ENCODE peak calls at places on chromosomes 2 and 18, in five cellular contexts. One of them, this sample, is unnamed.

GRCh38 chr2:186862869-186863709 is 14.1 kb upstream of the ZSWIM2 start:
- DNase-seq in prostate gland: no peak
- DNase-seq in small intestine: peak; percentile 16
- DNase-seq in MM.1S: peak; percentile 47
- DNase-seq in transverse colon: no peak
- DNase-seq in this sample: no peak

GRCh38 chr2:137255345-137255744 is 490.0 kb downstream of the THSD7B start:
- DNase-seq in prostate gland: no peak
- DNase-seq in small intestine: no peak
- DNase-seq in MM.1S: no peak
- DNase-seq in transverse colon: no peak
- DNase-seq in this sample: no peak

GRCh38 chr2:205435970-205436369 is 246.3 kb upstream of the NRP2 start:
- DNase-seq in prostate gland: no peak
- DNase-seq in small intestine: no peak
- DNase-seq in MM.1S: no peak
- DNase-seq in transverse colon: no peak
- DNase-seq in this sample: no peak

GRCh38 chr2:214378455-214379103 is 32.3 kb upstream of the VWC2L start:
- DNase-seq in prostate gland: peak; percentile 90
- DNase-seq in small intestine: no peak
- DNase-seq in MM.1S: no peak
- DNase-seq in transverse colon: no peak
- DNase-seq in this sample: no peak

GRCh38 chr2:3189961-3190360 is 187.7 kb downstream of the EIPR1 start:
- DNase-seq in prostate gland: no peak
- DNase-seq in small intestine: no peak
- DNase-seq in MM.1S: no peak
- DNase-seq in transverse colon: no peak
- DNase-seq in this sample: no peak

GRCh38 chr2:5287558-5288334 is 404.4 kb upstream of the SOX11 start:
- DNase-seq in prostate gland: no peak
- DNase-seq in small intestine: no peak
- DNase-seq in MM.1S: no peak
- DNase-seq in transverse colon: no peak
- DNase-seq in this sample: no peak

GRCh38 chr2:226623587-226624368 is 175.8 kb downstream of the IRS1 start:
- DNase-seq in prostate gland: no peak
- DNase-seq in small intestine: no peak
- DNase-seq in MM.1S: no peak
- DNase-seq in transverse colon: no peak
- DNase-seq in this sample: no peak

GRCh38 chr18:63183263-63183662 is 136.3 kb downstream of the BCL2 start:
- DNase-seq in prostate gland: no peak
- DNase-seq in small intestine: no peak
- DNase-seq in MM.1S: no peak
- DNase-seq in transverse colon: no peak
- DNase-seq in this sample: no peak

GRCh38 chr2:3643371-3644245 is 14.4 kb upstream of the ALLC start:
- DNase-seq in prostate gland: no peak
- DNase-seq in small intestine: no peak
- DNase-seq in MM.1S: no peak
- DNase-seq in transverse colon: no peak
- DNase-seq in this sample: no peak

GRCh38 chr2:56680971-56681631 is 497.3 kb downstream of the CCDC85A start:
- DNase-seq in prostate gland: no peak
- DNase-seq in small intestine: no peak
- DNase-seq in MM.1S: no peak
- DNase-seq in transverse colon: no peak
- DNase-seq in this sample: no peak

GRCh38 chr18:23563377-23564043 is 22.8 kb downstream of the NPC1 start:
- DNase-seq in prostate gland: no peak
- DNase-seq in small intestine: no peak
- DNase-seq in MM.1S: no peak
- DNase-seq in transverse colon: no peak
- DNase-seq in this sample: peak; percentile 40

GRCh38 chr2:212956665-212957064 is 194.7 kb downstream of the IKZF2 start:
- DNase-seq in prostate gland: no peak
- DNase-seq in small intestine: no peak
- DNase-seq in MM.1S: no peak
- DNase-seq in transverse colon: no peak
- DNase-seq in this sample: no peak

GRCh38 chr2:51350100-51350499 is 318.2 kb upstream of the NRXN1 start:
- DNase-seq in prostate gland: no peak
- DNase-seq in small intestine: peak; percentile 7
- DNase-seq in MM.1S: no peak
- DNase-seq in transverse colon: no peak
- DNase-seq in this sample: no peak

GRCh38 chr2:127000937-127001336 is 102.2 kb downstream of the TEX51 start:
- DNase-seq in prostate gland: no peak
- DNase-seq in small intestine: peak; percentile 75
- DNase-seq in MM.1S: no peak
- DNase-seq in transverse colon: no peak
- DNase-seq in this sample: no peak

GRCh38 chr2:174023591-174024523 is 58.7 kb upstream of the SP3 start:
- DNase-seq in prostate gland: peak; percentile 33
- DNase-seq in small intestine: no peak
- DNase-seq in MM.1S: no peak
- DNase-seq in transverse colon: peak; percentile 48
- DNase-seq in this sample: no peak

GRCh38 chr2:100786985-100787384 is 33.0 kb upstream of the NPAS2 start:
- DNase-seq in prostate gland: no peak
- DNase-seq in small intestine: no peak
- DNase-seq in MM.1S: no peak
- DNase-seq in transverse colon: no peak
- DNase-seq in this sample: no peak

GRCh38 chr2:23549051-23549450 is 164.1 kb downstream of the KLHL29 start:
- DNase-seq in prostate gland: no peak
- DNase-seq in small intestine: peak; percentile 10
- DNase-seq in MM.1S: no peak
- DNase-seq in transverse colon: no peak
- DNase-seq in this sample: no peak

GRCh38 chr2:23988371-23988770 is 21.5 kb upstream of the MFSD2B start:
- DNase-seq in prostate gland: no peak
- DNase-seq in small intestine: peak; percentile 31
- DNase-seq in MM.1S: peak; percentile 11
- DNase-seq in transverse colon: no peak
- DNase-seq in this sample: peak; percentile 48

GRCh38 chr2:42041377-42042127 is 6.3 kb upstream of the PKDCC start:
- DNase-seq in prostate gland: no peak
- DNase-seq in small intestine: no peak
- DNase-seq in MM.1S: no peak
- DNase-seq in transverse colon: no peak
- DNase-seq in this sample: no peak

GRCh38 chr2:64797881-64798590 is 144.3 kb upstream of the SERTAD2 start:
- DNase-seq in prostate gland: peak; percentile 68
- DNase-seq in small intestine: no peak
- DNase-seq in MM.1S: no peak
- DNase-seq in transverse colon: no peak
- DNase-seq in this sample: no peak

GRCh38 chr2:172096661-172097547 is 5.8 kb downstream of the DLX2 start:
- DNase-seq in prostate gland: no peak
- DNase-seq in small intestine: no peak
- DNase-seq in MM.1S: no peak
- DNase-seq in transverse colon: no peak
- DNase-seq in this sample: no peak

GRCh38 chr2:16784652-16785051 is 119.0 kb upstream of the CYRIA start:
- DNase-seq in prostate gland: no peak
- DNase-seq in small intestine: no peak
- DNase-seq in MM.1S: no peak
- DNase-seq in transverse colon: no peak
- DNase-seq in this sample: no peak

GRCh38 chr2:106542730-106543359 is 55.7 kb downstream of the CD8B2 start:
- DNase-seq in prostate gland: peak; percentile 72
- DNase-seq in small intestine: peak; percentile 65
- DNase-seq in MM.1S: peak; percentile 70
- DNase-seq in transverse colon: peak; percentile 77
- DNase-seq in this sample: peak; percentile 56

DNA sequence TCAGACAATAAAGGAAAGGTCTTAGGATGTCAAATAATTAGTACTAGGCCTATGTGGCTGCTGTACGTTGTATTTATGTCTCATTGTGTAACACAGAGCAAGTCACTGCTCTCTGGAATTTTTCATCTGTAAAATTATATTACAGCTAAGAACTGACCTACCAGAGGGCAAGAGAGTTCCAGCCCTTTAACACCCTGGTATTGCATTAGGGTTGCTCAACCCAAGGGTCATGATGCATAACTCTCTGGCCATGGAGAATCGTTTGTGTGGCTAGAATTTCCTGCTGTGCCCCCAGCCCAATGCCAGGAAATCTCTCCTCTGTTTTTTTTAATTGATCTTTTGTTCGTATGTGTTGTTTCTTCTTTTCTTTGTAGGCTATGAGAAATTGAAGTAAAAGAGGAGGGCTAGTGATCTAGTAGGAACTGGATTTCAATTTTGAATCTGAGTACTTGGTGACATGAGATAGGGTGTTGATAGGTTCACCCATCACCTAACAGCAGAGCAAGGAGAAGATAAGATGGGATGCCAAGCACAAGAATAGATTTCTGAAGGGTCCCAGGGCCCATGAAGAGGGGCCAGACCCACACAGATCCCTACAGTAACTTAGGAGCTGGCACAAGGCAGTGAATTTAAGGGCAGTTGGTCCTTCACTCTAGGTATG is 571.2 kb upstream of the TNP1 start:
- DNase-seq in prostate gland: no peak
- DNase-seq in small intestine: no peak
- DNase-seq in MM.1S: no peak
- DNase-seq in transverse colon: no peak
- DNase-seq in this sample: no peak
- H3K4me1 ChIP-seq in prostate gland: no peaks in the 10 kb centered on the region
- H3K4me1 ChIP-seq in small intestine: peaks cover 5% of the 10 kb centered on the region
- H3K4me1 ChIP-seq in MM.1S: no peaks in the 10 kb centered on the region
- H3K4me1 ChIP-seq in transverse colon: peaks cover 14% of the 10 kb centered on the region
- H3K4me1 ChIP-seq in this sample: no peaks in the 10 kb centered on the region

GRCh38 chr2:25402477-25402876 is 60.8 kb upstream of the DNMT3A start:
- DNase-seq in prostate gland: no peak
- DNase-seq in small intestine: peak; percentile 16
- DNase-seq in MM.1S: peak; percentile 83
- DNase-seq in transverse colon: no peak
- DNase-seq in this sample: peak; percentile 50
- H3K4me1 ChIP-seq in prostate gland: peaks cover 3% of the 10 kb centered on the region
- H3K4me1 ChIP-seq in small intestine: no peaks in the 10 kb centered on the region
- H3K4me1 ChIP-seq in MM.1S: peaks cover 36% of the 10 kb centered on the region
- H3K4me1 ChIP-seq in transverse colon: no peaks in the 10 kb centered on the region
- H3K4me1 ChIP-seq in this sample: peaks cover 3% of the 10 kb centered on the region

GRCh38 chr2:18243831-18244230 is 316.6 kb downstream of the RDH14 start:
- DNase-seq in prostate gland: no peak
- DNase-seq in small intestine: no peak
- DNase-seq in MM.1S: no peak
- DNase-seq in transverse colon: no peak
- DNase-seq in this sample: no peak

GRCh38 chr2:18244840-18245239 is 315.6 kb downstream of the RDH14 start:
- DNase-seq in prostate gland: no peak
- DNase-seq in small intestine: no peak
- DNase-seq in MM.1S: no peak
- DNase-seq in transverse colon: no peak
- DNase-seq in this sample: no peak

GRCh38 chr2:18247282-18248110 is 313.0 kb downstream of the RDH14 start:
- DNase-seq in prostate gland: no peak
- DNase-seq in small intestine: no peak
- DNase-seq in MM.1S: no peak
- DNase-seq in transverse colon: no peak
- DNase-seq in this sample: no peak

GRCh38 chr2:18242716-18243115 is 317.7 kb downstream of the RDH14 start:
- DNase-seq in prostate gland: no peak
- DNase-seq in small intestine: no peak
- DNase-seq in MM.1S: no peak
- DNase-seq in transverse colon: no peak
- DNase-seq in this sample: no peak

GRCh38 chr2:18245375-18245774 is 315.1 kb downstream of the RDH14 start:
- DNase-seq in prostate gland: no peak
- DNase-seq in small intestine: no peak
- DNase-seq in MM.1S: no peak
- DNase-seq in transverse colon: no peak
- DNase-seq in this sample: no peak
- H3K4me1 ChIP-seq in prostate gland: no peaks in the 10 kb centered on the region
- H3K4me1 ChIP-seq in small intestine: no peaks in the 10 kb centered on the region
- H3K4me1 ChIP-seq in MM.1S: no peaks in the 10 kb centered on the region
- H3K4me1 ChIP-seq in transverse colon: no peaks in the 10 kb centered on the region
- H3K4me1 ChIP-seq in this sample: no peaks in the 10 kb centered on the region

DNA sequence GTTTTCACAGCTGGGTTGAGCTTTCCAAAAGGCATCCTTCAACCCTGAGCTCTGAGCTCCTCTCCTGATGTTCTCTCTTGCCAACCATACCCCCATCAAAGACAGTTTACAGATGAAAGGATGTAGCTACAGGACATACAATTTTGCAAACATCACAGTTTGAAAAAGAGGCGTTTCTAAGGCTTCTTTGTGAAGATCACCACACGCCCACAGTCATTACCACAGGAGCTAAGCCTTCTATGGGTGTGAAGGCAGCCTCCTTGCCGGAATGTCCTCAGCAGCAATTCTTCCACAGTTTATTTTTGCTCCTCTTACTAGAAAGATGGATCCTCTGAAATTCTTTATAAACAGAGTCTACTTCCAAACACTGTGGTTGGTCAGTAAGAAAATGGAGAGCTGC is 9.7 kb downstream of the KLF7 start:
- DNase-seq in prostate gland: no peak
- DNase-seq in small intestine: no peak
- DNase-seq in MM.1S: no peak
- DNase-seq in transverse colon: no peak
- DNase-seq in this sample: peak; percentile 6
- H3K4me1 ChIP-seq in prostate gland: peaks cover 5% of the 10 kb centered on the region
- H3K4me1 ChIP-seq in small intestine: peaks cover 16% of the 10 kb centered on the region
- H3K4me1 ChIP-seq in MM.1S: no peaks in the 10 kb centered on the region
- H3K4me1 ChIP-seq in transverse colon: peaks cover 25% of the 10 kb centered on the region
- H3K4me1 ChIP-seq in this sample: peaks cover 47% of the 10 kb centered on the region

GRCh38 chr2:135993421-135993820 is 8.0 kb upstream of the DARS1 start:
- DNase-seq in prostate gland: no peak
- DNase-seq in small intestine: no peak
- DNase-seq in MM.1S: no peak
- DNase-seq in transverse colon: no peak
- DNase-seq in this sample: no peak
- H3K4me1 ChIP-seq in prostate gland: no peaks in the 10 kb centered on the region
- H3K4me1 ChIP-seq in small intestine: no peaks in the 10 kb centered on the region
- H3K4me1 ChIP-seq in MM.1S: no peaks in the 10 kb centered on the region
- H3K4me1 ChIP-seq in transverse colon: no peaks in the 10 kb centered on the region
- H3K4me1 ChIP-seq in this sample: no peaks in the 10 kb centered on the region

DNA sequence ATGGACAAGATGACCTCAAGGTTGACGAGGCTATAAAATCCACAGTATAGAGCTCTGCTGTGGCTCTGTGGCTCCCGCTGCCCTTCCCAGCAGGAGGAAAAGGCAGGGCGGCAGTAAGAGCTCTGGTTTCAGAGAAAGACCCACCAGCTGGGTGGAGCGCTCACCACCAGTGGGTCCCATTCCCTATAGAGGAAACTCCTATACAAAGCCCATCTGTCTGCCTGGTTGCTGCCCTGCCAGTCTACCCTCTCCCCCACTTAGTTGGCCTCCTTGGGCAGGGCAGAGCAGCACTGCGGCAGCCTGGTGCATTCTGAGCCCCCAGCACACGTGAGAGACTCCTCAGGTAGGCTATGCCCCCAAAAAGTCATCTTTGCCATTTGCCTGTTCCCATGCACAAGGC is 26.5 kb downstream of the TNS1 start:
- DNase-seq in prostate gland: no peak
- DNase-seq in small intestine: no peak
- DNase-seq in MM.1S: no peak
- DNase-seq in transverse colon: no peak
- DNase-seq in this sample: no peak
- H3K4me1 ChIP-seq in prostate gland: peaks cover 5% of the 10 kb centered on the region
- H3K4me1 ChIP-seq in small intestine: no peaks in the 10 kb centered on the region
- H3K4me1 ChIP-seq in MM.1S: no peaks in the 10 kb centered on the region
- H3K4me1 ChIP-seq in transverse colon: peaks cover 4% of the 10 kb centered on the region
- H3K4me1 ChIP-seq in this sample: no peaks in the 10 kb centered on the region

GRCh38 chr18:9148239-9148552 is 11.6 kb downstream of the ANKRD12 start:
- DNase-seq in prostate gland: no peak
- DNase-seq in small intestine: no peak
- DNase-seq in MM.1S: no peak
- DNase-seq in transverse colon: no peak
- DNase-seq in this sample: no peak
- H3K4me1 ChIP-seq in prostate gland: no peaks in the 10 kb centered on the region
- H3K4me1 ChIP-seq in small intestine: peaks cover 11% of the 10 kb centered on the region
- H3K4me1 ChIP-seq in MM.1S: peaks cover 56% of the 10 kb centered on the region
- H3K4me1 ChIP-seq in transverse colon: peaks cover 17% of the 10 kb centered on the region
- H3K4me1 ChIP-seq in this sample: peaks cover 87% of the 10 kb centered on the region

This sample was measured in CD4-positive, CD25-positive, alpha-beta regulatory T cell.